ENCODE peak calls at places on chromosome 10, in four cellular contexts. E, V, P and I are unnamed samples.

GRCh38 chr10:113213041-113213440 is 263.0 kb downstream of the TCF7L2 start:
- DNase-seq in E (no peak), P (no peak), V (no peak), I (no peak)

GRCh38 chr10:95480901-95481491 is 80.2 kb downstream of the SORBS1 start:
- DNase-seq in V (no peak), E (no peak), P (no peak), I (no peak)

GRCh38 chr10:16986406-16987128 is 143.0 kb downstream of the CUBN start:
- DNase-seq in P (no peak), V (no peak), E (no peak), I (peak)

GRCh38 chr10:11837372-11838161 is 14.4 kb downstream of the PROSER2 start:
- DNase-seq in V (no peak), E (no peak), P (no peak), I (no peak)

GRCh38 chr10:110501142-110501937 is 3.6 kb downstream of the DUSP5 start:
- DNase-seq in E (peak), P (peak), V (peak), I (peak)

GRCh38 chr10:3499120-3499519 is 285.9 kb downstream of the KLF6 start:
- DNase-seq in E (peak), V (no peak), P (no peak), I (no peak)

GRCh38 chr10:12165992-12166775 is 29.5 kb downstream of the NUDT5 start:
- DNase-seq in V (no peak), E (no peak), P (no peak), I (no peak)

GRCh38 chr10:29878492-29878891 is 180.9 kb downstream of the JCAD start:
- DNase-seq in E (no peak), P (no peak), V (no peak), I (no peak)

GRCh38 chr10:45375101-45375500 is 1.1 kb downstream of the ALOX5 start:
- DNase-seq in P (no peak), E (no peak), V (no peak), I (no peak)

GRCh38 chr10:69650589-69651261 is 20.7 kb downstream of the FAM241B start:
- DNase-seq in E (no peak), P (no peak), V (no peak), I (no peak)

GRCh38 chr10:115141254-115141653 is 48.1 kb downstream of the ATRNL1 start:
- DNase-seq in E (peak), V (no peak), P (no peak), I (no peak)

GRCh38 chr10:77251297-77252013 is 386.2 kb downstream of the KCNMA1 start:
- DNase-seq in V (no peak), P (no peak), E (peak), I (no peak)

GRCh38 chr10:95988702-95989101 is 54.7 kb upstream of the CCNJ start:
- DNase-seq in P (no peak), V (no peak), E (peak), I (no peak)

GRCh38 chr10:101495324-101495925 is 92.6 kb downstream of the POLL start:
- DNase-seq in P (no peak), V (no peak), E (peak), I (no peak)

GRCh38 chr10:122089343-122090015 is 100.5 kb downstream of the TACC2 start:
- DNase-seq in V (no peak), P (peak), E (peak), I (peak)

GRCh38 chr10:72133517-72133916 is 45.2 kb upstream of the SPOCK2 start:
- DNase-seq in E (no peak), P (no peak), V (no peak), I (no peak)

GRCh38 chr10:110861930-110862677 is 9.6 kb upstream of the PDCD4 start:
- DNase-seq in P (no peak), V (no peak), E (no peak), I (peak)

GRCh38 chr10:13100349-13101294 is 659 bp downstream of the OPTN start:
- DNase-seq in P (no peak), V (peak), E (peak), I (peak)

GRCh38 chr10:3524086-3524960 is 260.7 kb downstream of the KLF6 start:
- DNase-seq in P (no peak), E (no peak), V (no peak), I (no peak)

GRCh38 chr10:90965720-90966119 is 44.8 kb upstream of the ANKRD1 start:
- DNase-seq in E (no peak), P (no peak), V (no peak), I (no peak)

DNA sequence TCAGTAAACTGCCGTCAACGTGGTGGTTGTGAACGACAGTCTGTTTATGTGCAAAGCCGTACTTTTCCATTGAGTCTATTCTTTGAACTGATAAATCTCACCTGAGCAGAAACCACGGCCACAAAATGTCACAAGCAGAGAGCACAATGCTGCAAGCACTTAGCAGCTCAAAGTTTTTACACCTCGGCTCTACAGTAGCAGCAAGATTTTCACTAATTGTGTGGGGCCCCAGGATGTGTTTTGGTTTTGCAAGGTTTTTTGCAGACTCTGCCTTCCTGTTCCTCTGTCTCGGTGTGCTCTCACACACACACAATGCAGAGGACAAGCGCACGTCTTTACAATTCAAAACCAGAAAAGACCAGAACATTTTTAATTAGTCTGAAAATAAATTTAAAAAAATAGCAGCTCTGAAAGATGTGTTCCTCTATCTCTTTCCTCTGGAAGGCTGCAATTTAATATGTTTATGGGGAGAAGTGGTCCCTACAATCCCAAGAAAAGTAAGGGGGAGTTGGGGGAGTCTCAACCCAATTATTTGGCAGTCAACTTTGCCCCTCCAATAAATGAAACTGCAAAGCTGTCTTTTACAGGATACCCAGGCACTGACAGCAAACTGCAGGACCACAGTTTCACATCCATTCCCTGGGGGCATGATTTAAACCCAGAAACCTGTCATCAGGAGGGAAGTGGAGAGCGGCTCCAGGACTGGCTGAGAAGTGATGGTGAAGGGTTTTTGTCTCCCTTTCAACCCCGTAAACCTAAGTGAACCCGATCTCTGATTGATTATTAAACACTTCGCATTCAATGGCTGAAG is 73.8 kb upstream of the SFMBT2 start:
- DNase-seq in V (peak), P (no peak), E (no peak), I (no peak)
- H3K4me3 ChIP-seq in V (no peak), P (no peak), E (peak), I (no peak)

GRCh38 chr10:68088030-68088396 is 12.9 kb upstream of the HERC4 start:
- DNase-seq in P (no peak), V (no peak), E (no peak), I (no peak)

GRCh38 chr10:68086910-68087309 is 11.8 kb upstream of the HERC4 start:
- DNase-seq in P (no peak), E (no peak), V (no peak), I (no peak)

GRCh38 chr10:68087338-68088029 is 12.4 kb upstream of the HERC4 start:
- DNase-seq in E (peak), P (no peak), V (no peak), I (no peak)

GRCh38 chr10:68088744-68089143 is 13.7 kb upstream of the HERC4 start:
- DNase-seq in P (no peak), V (no peak), E (no peak), I (no peak)

GRCh38 chr10:68090586-68090985 is 15.5 kb upstream of the HERC4 start:
- DNase-seq in V (no peak), P (no peak), E (no peak), I (no peak)
- TF ChIP-seq POLR2A in V (no peak), P (no peak), E (no peak), I (no peak)

GRCh38 chr10:131011936-131012640 is 299.4 kb downstream of the TCERG1L start:
- DNase-seq in P (peak), V (no peak), E (no peak), I (no peak)

GRCh38 chr10:131012641-131012985 is 298.9 kb downstream of the TCERG1L start:
- DNase-seq in E (no peak), V (no peak), P (peak), I (no peak)

GRCh38 chr10:131014271-131014670 is 297.2 kb downstream of the TCERG1L start:
- DNase-seq in E (no peak), P (peak), V (no peak), I (no peak)

GRCh38 chr10:131015271-131015670 is 296.2 kb downstream of the TCERG1L start:
- DNase-seq in E (no peak), V (no peak), P (peak), I (no peak)

GRCh38 chr10:131013281-131013680 is 298.2 kb downstream of the TCERG1L start:
- DNase-seq in V (no peak), P (peak), E (no peak), I (no peak)
- H3K4me3 ChIP-seq in V (no peak), P (no peak), E (no peak), I (no peak)

GRCh38 chr10:44008917-44009620 is 360.4 kb upstream of the ZNF32 start:
- DNase-seq in P (no peak), V (no peak), E (no peak), I (no peak)

GRCh38 chr10:44006826-44007225 is 358.1 kb upstream of the ZNF32 start:
- DNase-seq in E (no peak), P (no peak), V (no peak), I (no peak)

GRCh38 chr10:44008270-44008916 is 359.7 kb upstream of the ZNF32 start:
- DNase-seq in E (peak), V (no peak), P (no peak), I (no peak)

GRCh38 chr10:44004913-44005787 is 356.5 kb upstream of the ZNF32 start:
- DNase-seq in E (no peak), V (no peak), P (no peak), I (no peak)

GRCh38 chr10:44005788-44006099 is 357.1 kb upstream of the ZNF32 start:
- DNase-seq in P (no peak), V (no peak), E (no peak), I (no peak)
- TF ChIP-seq POLR2A in P (no peak), V (no peak), E (no peak), I (no peak)

GRCh38 chr10:109104806-109105205 is 818.5 kb downstream of the XPNPEP1 start:
- DNase-seq in E (no peak), P (no peak), V (no peak), I (no peak)

GRCh38 chr10:109103278-109103677 is 820.0 kb downstream of the XPNPEP1 start:
- DNase-seq in P (no peak), V (no peak), E (no peak), I (no peak)

GRCh38 chr10:109106604-109107003 is 816.7 kb downstream of the XPNPEP1 start:
- DNase-seq in E (no peak), V (no peak), P (no peak), I (no peak)

DNA sequence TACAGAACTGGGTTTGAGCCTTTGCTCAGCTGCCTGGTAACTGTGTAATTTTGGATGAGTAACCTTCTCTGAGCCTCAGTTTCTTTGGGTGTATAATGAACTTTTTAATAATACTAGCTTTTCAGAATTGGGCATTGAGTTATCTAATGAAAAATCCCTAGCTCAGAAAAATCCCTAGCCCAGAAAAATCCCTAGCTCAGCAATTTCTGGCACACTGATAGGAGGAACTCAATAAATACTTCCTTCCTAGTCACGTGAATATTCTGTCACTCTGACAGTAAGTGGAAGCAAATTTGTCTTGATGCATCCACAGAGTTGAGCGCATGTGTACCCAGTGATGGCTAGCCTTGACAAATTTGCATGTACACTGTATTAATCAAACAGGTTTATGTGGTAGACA is 817.6 kb downstream of the XPNPEP1 start:
- DNase-seq in V (no peak), E (no peak), P (no peak), I (no peak)
- H3K4me3 ChIP-seq in V (no peak), E (no peak), P (no peak), I (no peak)